ENCODE peak calls at places on chromosomes 2 and 18, in ten cellular contexts. G, J, U, I, K, B, W, X, R and H are unnamed samples.

GRCh38 chr18:40041951-40042350 is 1913.1 kb upstream of the PIK3C3 start:
- DNase-seq in W (no peak), K (no peak), R (no peak), U (no peak), B (no peak), I (no peak), G (no peak), X (no peak), J (no peak), H (no peak)

GRCh38 chr2:96323849-96324248 is 1.3 kb upstream of the ITPRIPL1 start:
- DNase-seq in U (no peak), G (no peak), X (no peak), J (no peak), R (no peak), W (no peak), I (no peak), B (no peak), K (no peak), H (no peak)

GRCh38 chr2:88545118-88545517 is 82.1 kb downstream of the EIF2AK3 start:
- DNase-seq in X (peak), G (peak), R (no peak), U (no peak), I (no peak), K (no peak), J (no peak), B (peak), W (no peak), H (no peak)

GRCh38 chr2:152718909-152719645 is 657 bp downstream of the ARL6IP6 start:
- DNase-seq in J (no peak), B (no peak), W (no peak), R (no peak), U (peak), X (peak), I (no peak), K (no peak), G (peak), H (no peak)

GRCh38 chr2:191957996-191958860 is 111.3 kb upstream of the CAVIN2 start:
- DNase-seq in U (no peak), R (no peak), G (no peak), J (no peak), W (no peak), B (no peak), K (no peak), X (no peak), I (no peak), H (no peak)

GRCh38 chr18:79575891-79576685 is 103.5 kb upstream of the CTDP1 start:
- DNase-seq in W (peak), J (no peak), U (no peak), K (no peak), I (peak), R (peak), X (peak), B (peak), G (no peak), H (no peak)

GRCh38 chr18:80037869-80038630 is 3.8 kb downstream of the RBFA start:
- DNase-seq in G (no peak), I (no peak), B (no peak), W (no peak), J (no peak), K (no peak), U (no peak), X (no peak), R (no peak), H (no peak)

GRCh38 chr2:67583185-67583584 is 186.1 kb downstream of the ETAA1 start:
- DNase-seq in W (no peak), R (no peak), I (no peak), U (no peak), B (no peak), J (no peak), X (no peak), K (no peak), G (no peak), H (no peak)

GRCh38 chr2:26330114-26330581 is 15.8 kb upstream of the SELENOI start:
- DNase-seq in R (peak), K (peak), J (peak), I (peak), X (peak), G (peak), U (peak), W (peak), B (peak), H (peak)

GRCh38 chr18:50651334-50651733 is 91.4 kb downstream of the MAPK4 start:
- DNase-seq in R (no peak), B (no peak), G (no peak), K (no peak), X (no peak), I (no peak), J (no peak), W (no peak), U (no peak), H (no peak)

GRCh38 chr2:25620711-25621110 is 52.7 kb downstream of the DTNB start:
- DNase-seq in G (no peak), B (no peak), J (no peak), W (no peak), K (no peak), R (peak), I (no peak), X (no peak), U (no peak), H (no peak)

GRCh38 chr2:65116645-65117044 is 13.3 kb downstream of the RAB1A start:
- DNase-seq in U (no peak), K (no peak), R (no peak), B (no peak), G (no peak), W (no peak), I (no peak), J (no peak), X (no peak), H (no peak)

GRCh38 chr2:191012845-191013616 is 940 bp downstream of the STAT1 start:
- DNase-seq in R (no peak), G (no peak), X (peak), I (no peak), U (no peak), K (no peak), B (no peak), J (no peak), W (no peak), H (no peak)

GRCh38 chr2:3780477-3781402 is 77.4 kb downstream of the DCDC2C start:
- DNase-seq in W (peak), B (no peak), G (peak), R (peak), U (peak), X (peak), K (peak), J (no peak), I (no peak), H (no peak)

GRCh38 chr2:240989451-240990265 is 8.8 kb upstream of the SNED1 start:
- DNase-seq in X (peak), B (no peak), J (no peak), W (no peak), I (no peak), G (peak), R (no peak), U (no peak), K (no peak), H (no peak)

GRCh38 chr2:47771211-47771610 is 11.7 kb upstream of the MSH6 start:
- DNase-seq in G (peak), K (no peak), X (peak), U (no peak), W (no peak), B (peak), R (no peak), I (no peak), J (no peak), H (peak)

GRCh38 chr2:44943693-44944101 is 2.2 kb downstream of the SIX3 start:
- DNase-seq in K (no peak), W (no peak), I (no peak), R (no peak), U (no peak), G (no peak), J (no peak), X (no peak), B (no peak), H (no peak)

GRCh38 chr2:44945676-44946427 is 4.3 kb downstream of the SIX3 start:
- DNase-seq in K (no peak), G (no peak), B (no peak), W (no peak), R (no peak), J (no peak), U (no peak), X (no peak), I (no peak), H (no peak)

GRCh38 chr2:44946681-44947360 is 5.3 kb downstream of the SIX3 start:
- DNase-seq in G (no peak), J (no peak), B (no peak), X (no peak), U (no peak), W (no peak), I (no peak), R (no peak), K (no peak), H (no peak)

GRCh38 chr2:44944102-44944951 is 2.8 kb downstream of the SIX3 start:
- DNase-seq in W (no peak), R (no peak), I (no peak), J (no peak), K (no peak), U (no peak), X (no peak), B (no peak), G (no peak), H (no peak)

DNA sequence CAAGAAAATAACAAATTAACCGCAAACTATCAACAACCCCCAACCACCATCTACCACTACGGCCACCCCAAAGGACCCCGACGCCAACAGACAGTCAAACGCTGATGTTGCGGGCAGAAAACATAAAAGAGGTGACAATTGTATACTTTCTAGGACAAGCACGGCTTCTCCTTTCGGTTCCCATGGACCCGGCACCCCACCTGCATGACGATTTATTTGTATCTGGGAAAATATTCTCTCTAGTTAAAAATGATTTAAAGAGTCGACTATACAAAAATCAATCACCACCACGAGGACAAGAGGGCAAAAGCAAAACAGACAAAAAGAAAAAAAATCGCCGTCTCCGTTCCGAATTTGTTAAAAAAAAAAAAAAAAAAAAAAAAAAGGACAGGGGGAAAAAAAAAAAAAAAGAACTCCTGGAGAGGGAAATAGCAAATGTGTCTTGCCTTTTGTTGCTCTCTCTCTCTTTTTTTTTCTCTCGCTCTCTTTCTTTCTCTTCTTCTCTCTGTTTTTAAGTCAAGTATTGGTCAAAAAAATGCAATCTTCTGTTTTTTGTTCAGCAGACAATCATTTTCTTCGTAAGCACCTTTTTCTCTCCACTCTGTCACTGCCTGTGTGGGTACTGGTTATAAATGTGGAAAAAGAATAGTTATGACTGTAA is 3.6 kb downstream of the SIX3 start:
- DNase-seq in J (no peak), B (no peak), X (no peak), K (no peak), I (no peak), G (no peak), R (no peak), U (no peak), W (no peak), H (no peak)
- H3K4me3 ChIP-seq in J (no peak), B (no peak), X (no peak), K (no peak), I (peak), G (no peak), R (no peak), U (no peak), W (no peak), H (no peak)

DNA sequence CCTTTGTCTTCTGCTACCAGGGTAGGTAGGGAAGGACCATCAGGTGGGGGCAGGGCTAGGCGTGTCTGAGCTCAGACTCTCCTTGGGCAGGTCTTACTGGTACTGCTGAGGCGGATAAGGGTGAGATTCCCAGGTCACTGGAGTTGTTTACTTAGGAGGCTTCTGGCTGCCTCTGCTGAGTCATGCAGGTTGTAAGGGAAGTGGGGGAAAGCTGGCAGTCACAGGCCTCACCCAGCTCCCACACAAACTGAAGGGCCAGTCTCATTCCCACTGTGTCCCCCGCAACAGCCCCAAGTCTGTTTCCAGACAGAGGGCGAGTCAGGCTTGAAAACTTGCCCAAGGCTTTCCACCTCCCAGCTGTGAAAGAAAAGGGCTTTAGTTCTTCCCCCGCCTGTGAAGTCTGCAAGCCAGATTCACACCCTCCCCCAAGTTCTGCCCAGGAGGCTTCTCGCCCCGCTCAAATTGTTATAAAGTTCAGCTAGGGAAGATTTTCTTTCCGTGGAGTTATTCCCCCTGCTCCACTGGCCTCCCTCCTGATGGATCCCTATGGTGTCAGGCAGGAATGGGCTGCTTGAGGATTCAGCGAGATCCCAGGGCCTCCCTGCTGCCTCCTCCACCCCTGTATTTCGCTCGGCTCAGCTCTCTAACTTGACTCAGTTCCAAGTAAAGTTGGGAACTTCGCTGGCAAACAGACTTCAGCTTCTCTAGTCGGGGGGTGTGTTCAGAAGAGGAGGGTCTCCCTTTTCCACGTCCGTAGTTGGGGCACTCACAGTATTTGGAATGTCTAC is 248.6 kb downstream of the NR4A2 start:
- DNase-seq in I (no peak), R (no peak), X (peak), U (no peak), J (no peak), B (no peak), G (peak), W (peak), K (no peak), H (no peak)
- H3K4me3 ChIP-seq in I (no peak), R (no peak), X (no peak), U (no peak), J (no peak), B (no peak), G (no peak), W (no peak), K (no peak), H (no peak)

DNA sequence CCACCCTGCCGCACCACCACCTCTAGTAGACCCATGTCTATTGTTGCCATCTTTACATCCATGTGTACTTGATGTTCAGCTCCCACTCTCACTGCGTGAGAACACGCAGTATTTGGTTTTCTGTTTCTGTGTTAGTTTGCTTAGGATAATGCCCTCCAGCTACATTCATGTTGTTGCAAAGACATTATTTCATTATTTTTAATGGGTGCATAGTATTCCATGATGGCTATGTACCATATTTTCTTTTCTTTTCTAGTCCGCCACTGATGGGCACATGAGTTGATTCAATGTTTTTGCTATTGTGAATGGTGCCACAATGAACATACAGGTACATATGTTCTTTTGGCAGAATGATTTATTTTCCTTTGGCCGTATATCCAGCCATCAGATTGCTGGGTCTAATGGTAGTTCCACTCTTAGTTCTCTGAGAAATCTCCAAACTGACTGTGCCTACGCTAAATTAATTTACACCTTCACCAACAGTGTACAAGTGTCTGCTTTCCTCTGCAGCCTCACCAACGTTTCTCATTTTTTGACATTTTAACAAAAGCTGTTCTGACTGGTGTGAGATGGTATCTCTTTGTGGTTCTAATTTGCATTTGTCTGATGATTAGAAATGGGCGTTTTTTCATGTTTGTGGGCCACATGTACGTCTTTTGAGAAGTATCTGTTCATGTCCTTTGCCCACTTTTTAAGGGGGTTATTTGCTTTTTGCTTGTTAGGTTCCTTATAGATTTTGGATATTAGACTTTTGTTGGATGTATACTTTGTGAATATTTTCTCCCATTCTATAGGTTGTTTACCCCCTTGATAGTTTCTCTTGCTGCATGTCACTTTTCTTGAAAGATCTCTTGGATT is 10.5 kb upstream of the ZNF513 start:
- DNase-seq in U (no peak), W (no peak), J (no peak), X (no peak), G (no peak), I (no peak), K (no peak), R (no peak), B (no peak), H (no peak)
- H3K4me3 ChIP-seq in U (no peak), W (no peak), J (no peak), X (no peak), G (no peak), I (no peak), K (no peak), R (no peak), B (no peak), H (no peak)

GRCh38 chr2:230870544-230871360 is 6.0 kb downstream of the ITM2C start:
- DNase-seq in X (no peak), J (no peak), G (no peak), W (no peak), R (no peak), B (no peak), U (peak), I (no peak), K (no peak), H (no peak)
- H3K4me3 ChIP-seq in X (no peak), J (no peak), G (no peak), W (no peak), R (no peak), B (no peak), U (no peak), I (no peak), K (no peak), H (no peak)

DNA sequence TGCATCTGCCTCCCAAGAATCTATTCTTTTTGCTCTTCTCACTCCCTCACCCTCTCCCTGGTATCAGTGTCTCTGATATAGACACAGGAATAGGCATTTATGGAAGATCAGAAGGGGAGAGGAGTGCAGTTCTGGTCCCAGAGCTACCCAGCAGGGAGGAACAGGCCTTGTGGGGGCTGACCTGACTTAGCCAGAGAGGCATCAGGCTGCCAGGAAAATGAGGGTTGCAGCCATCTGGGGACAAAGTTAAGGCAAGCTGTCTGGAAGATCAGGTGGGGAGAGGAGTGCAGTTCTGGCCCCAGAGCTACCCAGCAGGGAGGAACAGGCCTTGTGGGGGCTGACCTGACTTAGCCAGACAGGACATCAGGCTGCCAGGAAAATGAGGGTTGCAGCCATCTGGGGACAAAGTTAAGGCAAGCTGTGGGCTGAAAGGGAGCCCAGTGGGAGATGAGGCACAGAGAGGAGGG is 69.9 kb upstream of the HK2 start:
- DNase-seq in B (no peak), U (no peak), G (no peak), R (no peak), J (no peak), K (no peak), I (no peak), X (no peak), W (no peak), H (no peak)
- H3K4me3 ChIP-seq in B (no peak), U (no peak), G (no peak), R (no peak), J (no peak), K (no peak), I (no peak), X (no peak), W (no peak), H (no peak)